ENCODE peak calls at places on chromosomes 2 and 18, in nine cellular contexts. T, S, J, I, O, L, R, V and F are unnamed samples.

GRCh38 chr2:179355881-179356280 is 91.2 kb upstream of the SESTD1 start:
- DNase-seq in R (no peak), I (no peak), S (no peak), T (no peak), V (no peak), J (no peak), O (no peak), L (no peak), F (peak)

GRCh38 chr2:96693286-96694200 is 46.3 kb downstream of the LMAN2L start:
- DNase-seq in L (no peak), R (no peak), O (no peak), I (no peak), J (no peak), S (no peak), T (no peak), V (no peak), F (no peak)

GRCh38 chr2:70173520-70173919 is 17.3 kb downstream of the C2orf42 start:
- DNase-seq in J (no peak), L (no peak), S (no peak), R (no peak), T (no peak), I (no peak), O (no peak), V (no peak), F (peak)

GRCh38 chr2:39546937-39547336 is 109.9 kb upstream of the MAP4K3 start:
- DNase-seq in O (no peak), V (no peak), R (no peak), I (no peak), L (no peak), J (no peak), T (no peak), S (peak), F (no peak)

GRCh38 chr18:67951166-67951565 is 434.6 kb upstream of the DSEL start:
- DNase-seq in V (no peak), J (no peak), R (no peak), T (no peak), I (no peak), O (no peak), L (no peak), S (peak), F (no peak)

GRCh38 chr2:207813221-207813916 is 43.7 kb upstream of the FZD5 start:
- DNase-seq in V (no peak), R (no peak), O (no peak), T (no peak), S (no peak), I (no peak), L (no peak), J (peak), F (no peak)

GRCh38 chr18:22391571-22392359 is 25.9 kb downstream of the CTAGE1 start:
- DNase-seq in O (peak), S (peak), T (no peak), V (peak), R (peak), J (no peak), I (no peak), L (no peak), F (peak)

GRCh38 chr2:118954297-118955060 is 12.5 kb downstream of the MARCO start:
- DNase-seq in S (no peak), I (no peak), O (no peak), J (no peak), R (no peak), T (no peak), L (no peak), V (no peak), F (no peak)

GRCh38 chr2:201643216-201643651 is at the start of gene TMEM237:
- DNase-seq in L (peak), T (peak), R (no peak), J (peak), I (no peak), S (peak), V (peak), O (peak), F (peak)

GRCh38 chr2:27298391-27299080 is 9.7 kb downstream of the UCN start:
- DNase-seq in J (no peak), S (no peak), I (no peak), R (no peak), L (no peak), O (no peak), T (no peak), V (no peak), F (no peak)

GRCh38 chr2:190121971-190122370 is 59.4 kb upstream of the MSTN start:
- DNase-seq in L (no peak), O (peak), I (no peak), J (no peak), S (peak), T (no peak), V (no peak), R (peak), F (peak)

GRCh38 chr2:66957677-66958076 is 439.5 kb upstream of the ETAA1 start:
- DNase-seq in V (no peak), L (no peak), J (no peak), O (no peak), R (no peak), I (no peak), T (no peak), S (no peak), F (peak)

GRCh38 chr2:165161510-165161909 is 42.3 kb downstream of the SCN3A start:
- DNase-seq in O (no peak), R (peak), T (no peak), S (peak), L (no peak), V (no peak), I (no peak), J (no peak), F (peak)

GRCh38 chr2:75562513-75562864 is 1.8 kb upstream of the EVA1A start:
- DNase-seq in R (no peak), T (no peak), L (no peak), O (no peak), V (no peak), S (peak), J (no peak), I (no peak), F (no peak)

GRCh38 chr2:119756837-119757236 is 2.9 kb upstream of the PTPN4 start:
- DNase-seq in R (peak), L (no peak), S (peak), J (no peak), I (peak), O (no peak), T (peak), V (peak), F (peak)

GRCh38 chr2:47429795-47430194 is 26.8 kb downstream of the MSH2 start:
- DNase-seq in J (no peak), R (peak), V (no peak), I (no peak), L (no peak), O (no peak), S (peak), T (no peak), F (peak)

GRCh38 chr2:101145406-101145805 is 5.8 kb downstream of the TBC1D8 start:
- DNase-seq in S (peak), I (no peak), R (no peak), L (no peak), O (no peak), T (no peak), J (no peak), V (no peak), F (no peak)

GRCh38 chr2:64134813-64135212 is 9.4 kb downstream of the PELI1 start:
- DNase-seq in J (no peak), V (no peak), I (no peak), O (no peak), L (no peak), S (no peak), T (no peak), R (no peak), F (no peak)

GRCh38 chr2:128547667-128548066 is 229.0 kb upstream of the HS6ST1 start:
- DNase-seq in I (no peak), T (no peak), V (no peak), S (no peak), J (no peak), L (no peak), O (no peak), R (no peak), F (no peak)

GRCh38 chr2:98833172-98833916 is 102.4 kb upstream of the MGAT4A start:
- DNase-seq in S (no peak), I (no peak), V (no peak), J (no peak), O (no peak), T (no peak), L (peak), R (no peak), F (no peak)

GRCh38 chr2:60553992-60554648 is 666 bp upstream of the BCL11A start:
- DNase-seq in L (no peak), O (peak), R (no peak), S (peak), T (no peak), I (no peak), V (peak), J (peak), F (no peak)

GRCh38 chr18:51666717-51667320 is 469.3 kb upstream of the MEX3C start:
- DNase-seq in S (peak), I (no peak), R (peak), V (no peak), L (no peak), O (no peak), T (no peak), J (no peak), F (peak)

GRCh38 chr2:2788076-2788475 is 457.0 kb upstream of the MYT1L start:
- DNase-seq in J (no peak), T (no peak), L (no peak), V (no peak), S (no peak), I (no peak), O (no peak), R (no peak), F (no peak)

GRCh38 chr2:96916156-96917007 is 46.5 kb upstream of the SEMA4C start:
- DNase-seq in R (no peak), T (no peak), L (no peak), V (no peak), J (no peak), I (no peak), S (no peak), O (no peak), F (peak)

GRCh38 chr18:50074404-50074803 is 120.5 kb downstream of the MYO5B start:
- DNase-seq in S (no peak), V (no peak), O (no peak), T (no peak), R (no peak), L (no peak), I (no peak), J (no peak), F (no peak)

GRCh38 chr18:78977627-78978271 is 1.9 kb upstream of the SALL3 start:
- DNase-seq in L (no peak), R (no peak), V (no peak), T (no peak), O (no peak), I (no peak), J (no peak), S (peak), F (no peak)

GRCh38 chr2:230067990-230068657 is 600 bp downstream of the SLC16A14 start:
- DNase-seq in R (peak), V (peak), O (peak), S (peak), J (peak), I (peak), T (no peak), L (no peak), F (peak)

GRCh38 chr2:95760839-95761525 is 169.2 kb downstream of the TRIM43 start:
- DNase-seq in T (no peak), O (no peak), R (peak), J (no peak), I (no peak), V (no peak), S (peak), L (no peak), F (peak)

GRCh38 chr2:46801731-46802664 is 113.6 kb downstream of the MCFD2 start:
- DNase-seq in S (peak), O (no peak), J (no peak), T (no peak), I (no peak), V (no peak), L (no peak), R (no peak), F (peak)

GRCh38 chr2:143937563-143938346 is 582.2 kb downstream of the ZEB2 start:
- DNase-seq in V (no peak), R (no peak), L (no peak), I (peak), J (peak), O (no peak), T (no peak), S (no peak), F (no peak)

GRCh38 chr2:12044857-12045256 is 298.4 kb downstream of the LPIN1 start:
- DNase-seq in S (no peak), L (no peak), V (no peak), T (no peak), R (no peak), O (peak), I (no peak), J (no peak), F (no peak)

GRCh38 chr2:144256996-144257707 is 262.8 kb downstream of the ZEB2 start:
- DNase-seq in J (no peak), I (no peak), S (peak), O (no peak), R (peak), L (no peak), V (no peak), T (no peak), F (peak)

GRCh38 chr18:50875966-50876536 is 2.9 kb upstream of the ME2 start:
- DNase-seq in T (no peak), L (no peak), I (no peak), R (no peak), V (peak), J (no peak), S (no peak), O (no peak), F (no peak)

GRCh38 chr18:30121397-30121796 is 921.1 kb downstream of the DSC3 start:
- DNase-seq in O (no peak), T (no peak), V (no peak), L (no peak), I (no peak), S (no peak), R (no peak), J (no peak), F (no peak)

GRCh38 chr2:240524963-240525718 is 32.6 kb downstream of the ANKMY1 start:
- DNase-seq in I (no peak), R (no peak), O (no peak), T (no peak), S (no peak), L (peak), J (no peak), V (no peak), F (no peak)

GRCh38 chr18:23968638-23969037 is 45.9 kb upstream of the TTC39C start:
- DNase-seq in O (no peak), I (no peak), S (no peak), V (no peak), R (no peak), T (no peak), J (no peak), L (no peak), F (no peak)

GRCh38 chr18:23970161-23971153 is 44.1 kb upstream of the TTC39C start:
- DNase-seq in J (no peak), V (no peak), R (no peak), T (no peak), L (no peak), S (no peak), I (no peak), O (peak), F (no peak)

GRCh38 chr18:23972416-23972815 is 42.1 kb upstream of the TTC39C start:
- DNase-seq in T (no peak), R (no peak), S (peak), V (no peak), O (peak), J (no peak), L (no peak), I (no peak), F (no peak)

GRCh38 chr18:23969664-23970063 is 44.9 kb upstream of the TTC39C start:
- DNase-seq in O (no peak), T (no peak), L (no peak), R (no peak), J (no peak), S (no peak), I (no peak), V (no peak), F (no peak)

DNA sequence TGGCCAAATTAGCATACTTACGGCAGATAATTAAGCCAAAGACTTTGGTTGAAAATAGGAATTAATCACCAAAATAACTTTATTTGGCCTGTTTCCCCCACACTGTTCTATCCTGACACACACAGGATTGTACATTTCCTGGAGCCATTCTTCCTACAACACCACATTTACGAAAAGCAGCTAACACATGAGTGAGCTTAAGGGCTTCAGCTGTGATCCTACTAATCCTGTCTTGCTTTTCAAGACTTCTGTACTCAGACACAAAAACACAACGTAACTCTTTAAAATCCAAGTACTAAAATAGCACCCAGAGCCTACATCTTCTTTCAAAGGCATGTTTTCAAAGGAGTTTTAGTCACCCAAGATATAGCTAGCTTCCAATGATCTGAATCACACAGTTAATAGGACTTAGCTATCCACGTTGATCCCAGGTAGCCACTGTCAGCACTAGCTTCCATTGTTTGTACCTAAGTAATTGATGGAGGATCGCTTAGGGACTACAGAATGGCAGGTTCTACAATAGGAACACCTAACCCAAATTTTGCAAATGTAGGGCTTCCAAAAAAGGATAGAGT is 42.8 kb upstream of the TTC39C start:
- DNase-seq in I (no peak), S (peak), T (no peak), O (no peak), J (no peak), V (no peak), L (no peak), R (no peak), F (no peak)
- TF ChIP-seq CTCF in I (no peak), S (no peak), T (no peak), O (no peak), J (no peak), V (no peak), L (no peak), R (no peak), F (no peak)

GRCh38 chr18:5890606-5891360 is 4.5 kb downstream of the TMEM200C start:
- DNase-seq in L (no peak), V (no peak), J (peak), T (no peak), O (peak), I (peak), R (no peak), S (peak), F (no peak)
- TF ChIP-seq CTCF in L (peak), V (peak), J (peak), T (peak), O (peak), I (peak), R (peak), S (no peak), F (no peak)

GRCh38 chr2:109586687-109587086 is 27.1 kb downstream of the SEPTIN10 start:
- DNase-seq in S (no peak), J (no peak), R (no peak), V (no peak), O (no peak), L (no peak), T (no peak), I (no peak), F (no peak)

DNA sequence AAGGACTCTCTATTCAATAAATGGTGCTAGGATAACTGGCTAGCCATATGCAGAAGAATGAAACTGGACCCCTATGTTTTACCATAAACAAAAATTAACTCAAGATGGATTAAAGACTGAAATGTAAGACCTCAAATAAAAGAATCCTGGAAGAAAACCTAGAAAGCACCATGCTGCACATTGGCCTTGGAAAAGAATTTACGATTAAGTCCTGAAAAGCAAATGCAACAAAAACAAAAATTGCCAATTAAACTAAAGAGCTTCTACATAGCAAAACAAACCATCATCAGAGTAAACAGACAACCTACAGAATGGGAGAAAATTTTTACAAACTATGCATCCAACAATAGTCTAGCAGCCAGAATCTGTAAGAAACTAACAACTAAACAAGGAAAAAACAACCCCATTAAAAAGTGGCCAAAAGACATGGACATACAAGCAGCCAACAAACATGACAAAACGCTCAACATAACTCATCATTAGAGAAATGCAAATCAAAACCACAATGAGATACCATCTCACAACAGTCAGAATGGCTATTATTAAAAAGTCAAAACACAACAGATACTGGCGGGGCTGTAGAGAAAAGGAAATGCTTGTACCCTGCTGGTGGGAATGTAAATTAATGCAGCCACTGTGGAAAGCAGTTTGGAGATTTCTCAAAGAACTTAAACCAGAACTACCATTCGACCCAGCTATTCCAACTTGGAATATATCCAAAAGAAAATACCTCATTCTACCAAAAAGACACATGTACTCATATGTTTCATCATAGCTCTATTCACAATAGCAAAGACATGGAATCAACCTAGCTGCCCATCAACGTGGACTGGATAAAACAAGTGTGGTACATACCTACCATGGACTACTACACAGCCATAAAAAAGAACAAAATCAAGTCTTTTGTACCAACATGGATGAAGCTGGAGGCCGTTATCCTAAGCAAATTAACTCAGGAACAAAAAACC is 30.6 kb downstream of the SEPTIN10 start:
- DNase-seq in L (no peak), S (peak), T (no peak), V (no peak), R (peak), O (peak), I (no peak), J (no peak), F (peak)
- TF ChIP-seq CTCF in L (no peak), S (no peak), T (no peak), V (no peak), R (peak), O (no peak), I (no peak), J (peak), F (no peak)

DNA sequence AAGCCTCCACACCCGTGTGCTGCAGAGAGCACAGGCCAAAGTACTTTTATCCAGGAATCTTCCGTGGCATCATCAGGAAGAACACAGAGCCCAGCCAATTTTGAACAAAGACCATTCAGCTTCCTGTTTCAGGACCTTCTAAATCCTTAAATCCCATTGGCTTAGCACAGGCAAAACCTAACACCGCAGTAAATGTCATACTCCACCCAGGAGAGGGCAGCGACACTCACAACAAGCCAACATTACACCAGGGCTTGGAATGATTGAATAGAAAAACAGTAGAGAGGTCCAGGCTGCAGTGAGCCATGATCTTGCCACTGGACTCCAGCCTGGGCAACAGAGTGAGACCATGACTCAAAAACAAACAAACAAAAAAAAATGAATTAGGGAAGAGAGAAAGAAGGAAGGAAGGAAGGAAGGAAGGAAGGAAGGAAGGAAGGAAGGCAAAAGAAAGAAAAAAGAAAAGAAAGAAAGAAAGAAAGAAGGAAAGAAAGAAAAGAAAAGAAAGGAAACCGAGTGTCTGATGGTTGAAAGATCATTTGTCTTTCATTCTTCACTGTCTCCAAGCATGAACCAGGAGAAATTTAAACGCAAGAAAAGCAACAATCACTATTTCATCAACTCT is 144.6 kb upstream of the SATB2 start:
- DNase-seq in I (no peak), O (no peak), V (peak), R (no peak), S (peak), L (no peak), T (no peak), J (no peak), F (no peak)
- TF ChIP-seq CTCF in I (no peak), O (no peak), V (no peak), R (peak), S (no peak), L (no peak), T (no peak), J (no peak), F (peak)